ENCODE peak calls at places on chromosomes 11 and 22, in four cellular contexts. G is IMR-90; X is A549; K is CD8-positive, alpha-beta T cell. I is an unnamed sample.

GRCh38 chr11:83464181-83464580 is 178.0 kb upstream of the CCDC90B start:
- DNase-seq in K (no peak), G (no peak), X (no peak), I (no peak)

GRCh38 chr11:63012450-63013238 is 3.0 kb downstream of the SLC22A8 start:
- DNase-seq in G (no peak), K (no peak), X (no peak), I (no peak)

GRCh38 chr11:46676436-46677158 is 23.8 kb downstream of the ARHGAP1 start:
- DNase-seq in K (no peak), X (no peak), G (no peak), I (no peak)

GRCh38 chr22:38455530-38456271 is 702 bp upstream of the KCNJ4 start:
- DNase-seq in X (no peak), K (no peak), G (peak; percentile 26), I (no peak)

GRCh38 chr11:12166299-12167092 is 56.1 kb downstream of the MICAL2 start:
- DNase-seq in G (no peak), K (no peak), X (no peak), I (no peak)

GRCh38 chr11:83779876-83780275 is 493.7 kb upstream of the CCDC90B start:
- DNase-seq in X (no peak), K (no peak), G (no peak), I (no peak)

GRCh38 chr11:116730568-116730967 is 42.2 kb downstream of the BUD13 start:
- DNase-seq in X (no peak), K (no peak), G (no peak), I (no peak)

GRCh38 chr11:65958774-65959420 is 2.6 kb upstream of the SART1 start:
- DNase-seq in X (no peak), G (no peak), K (no peak), I (peak; percentile 51)

GRCh38 chr11:128901655-128902514 is 10.7 kb downstream of the KCNJ5 start:
- DNase-seq in X (no peak), K (no peak), G (no peak), I (no peak)

GRCh38 chr11:65452806-65453490 is 30.4 kb downstream of the NEAT1 start:
- DNase-seq in K (no peak), X (peak; percentile 65), G (peak; percentile 87), I (peak; percentile 56)

GRCh38 chr11:134639586-134640330 is 227.7 kb upstream of the B3GAT1 start:
- DNase-seq in X (no peak), G (no peak), K (no peak), I (peak; percentile 31)

GRCh38 chr11:31641477-31642062 is 132.0 kb downstream of the ELP4 start:
- DNase-seq in X (peak; percentile 64), K (no peak), G (peak; percentile 36), I (peak; percentile 16)

GRCh38 chr11:132234878-132235277 is 864.5 kb downstream of the NTM start:
- DNase-seq in G (peak; percentile 93), K (no peak), X (no peak), I (no peak)

GRCh38 chr22:17974703-17975372 is 49.5 kb downstream of the MICAL3 start:
- DNase-seq in K (no peak), X (no peak), G (no peak), I (no peak)

GRCh38 chr22:37427128-37427710 is at the start of gene ELFN2:
- DNase-seq in X (no peak), G (peak; percentile 10), K (no peak), I (peak; percentile 45)

GRCh38 chr22:47292546-47293320 is 530.3 kb downstream of the TBC1D22A start:
- DNase-seq in K (no peak), G (no peak), X (no peak), I (peak; percentile 81)

GRCh38 chr11:47418454-47419259 is 7.6 kb downstream of the PSMC3 start:
- DNase-seq in K (no peak), X (no peak), G (no peak), I (no peak)

GRCh38 chr11:71124127-71124526 is 128.2 kb downstream of the SHANK2 start:
- DNase-seq in K (no peak), X (no peak), G (no peak), I (no peak)

GRCh38 chr11:113505046-113505445 is 29.8 kb upstream of the DRD2 start:
- DNase-seq in X (no peak), K (no peak), G (no peak), I (no peak)

GRCh38 chr11:3002871-3003270 is 10.7 kb upstream of the NAP1L4 start:
- DNase-seq in G (no peak), X (no peak), K (no peak), I (no peak)

GRCh38 chr11:47399860-47400812 is 8.3 kb upstream of the SLC39A13 start:
- DNase-seq in X (no peak), G (no peak), K (peak; percentile 34), I (peak; percentile 39)

GRCh38 chr11:67409261-67409666 is 5.4 kb downstream of the TBC1D10C start:
- DNase-seq in G (no peak), X (no peak), K (peak; percentile 75), I (no peak)

GRCh38 chr11:1479006-1479677 is 7.4 kb downstream of the MOB2 start:
- DNase-seq in K (no peak), X (no peak), G (no peak), I (peak; percentile 35)

DNA sequence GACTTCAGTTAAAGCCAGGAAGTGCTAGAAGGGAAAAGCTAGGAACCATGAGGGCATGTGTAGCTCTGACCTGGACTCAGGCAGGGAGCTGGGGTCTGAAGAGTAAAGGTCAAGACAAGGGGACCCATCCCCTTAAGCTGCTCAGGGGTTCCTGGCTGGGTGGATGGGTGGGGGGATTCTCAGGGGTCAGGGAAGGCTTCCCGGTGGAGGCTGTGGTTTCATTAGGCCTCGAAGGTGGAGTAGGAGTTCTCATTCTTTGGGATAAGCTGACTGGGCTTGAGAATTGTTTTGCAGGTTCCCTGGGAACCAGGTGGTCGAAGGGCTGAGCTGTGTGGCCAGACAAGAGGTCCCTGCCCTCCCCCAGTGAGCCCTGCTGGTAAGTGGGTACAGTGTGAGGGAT is 1.2 kb downstream of the PHETA2 start:
- DNase-seq in G (no peak), K (no peak), X (no peak), I (no peak)
- H3K4me3 ChIP-seq in G (peak overlapping the region; percentile 84), K (no peak overlapping the region), X (no peak overlapping the region), I (no peak overlapping the region)

GRCh38 chr11:9470765-9471164 is 10.0 kb downstream of the ZNF143 start:
- DNase-seq in K (no peak), G (no peak), X (no peak), I (no peak)
- H3K4me3 ChIP-seq in K (no peak overlapping the region), G (no peak overlapping the region), X (no peak overlapping the region), I (no peak overlapping the region)

DNA sequence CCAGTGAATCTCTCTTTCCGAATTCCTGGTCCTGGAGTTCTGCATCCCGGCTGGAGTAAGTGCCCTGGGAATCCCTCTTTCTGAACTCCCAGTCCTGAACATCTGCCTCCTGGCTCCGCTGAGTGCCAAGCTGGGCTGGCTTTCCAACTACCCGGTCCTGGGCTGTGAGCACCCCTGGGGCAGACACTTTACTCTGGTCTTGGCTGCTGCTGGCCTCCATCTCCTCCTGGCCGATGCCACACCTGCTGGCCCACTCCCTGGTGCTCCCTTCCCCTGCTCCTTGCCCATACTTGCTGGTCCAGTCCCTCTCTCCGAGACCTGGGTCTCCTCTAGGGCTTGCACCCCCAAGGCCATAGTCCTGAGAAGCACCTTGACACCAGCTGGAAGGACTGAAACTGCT is 14.7 kb downstream of the TNKS1BP1 start:
- DNase-seq in X (no peak), G (no peak), K (no peak), I (no peak)
- H3K4me3 ChIP-seq in X (no peak overlapping the region), G (no peak overlapping the region), K (no peak overlapping the region), I (no peak overlapping the region)

GRCh38 chr11:94769897-94770296 is 1.7 kb downstream of the AMOTL1 start:
- DNase-seq in X (no peak), K (no peak), G (no peak), I (peak; percentile 48)
- H3K4me3 ChIP-seq in X (peak overlapping the region; percentile 73), K (no peak overlapping the region), G (peak overlapping the region; percentile 98), I (peak overlapping the region; percentile 93)

DNA sequence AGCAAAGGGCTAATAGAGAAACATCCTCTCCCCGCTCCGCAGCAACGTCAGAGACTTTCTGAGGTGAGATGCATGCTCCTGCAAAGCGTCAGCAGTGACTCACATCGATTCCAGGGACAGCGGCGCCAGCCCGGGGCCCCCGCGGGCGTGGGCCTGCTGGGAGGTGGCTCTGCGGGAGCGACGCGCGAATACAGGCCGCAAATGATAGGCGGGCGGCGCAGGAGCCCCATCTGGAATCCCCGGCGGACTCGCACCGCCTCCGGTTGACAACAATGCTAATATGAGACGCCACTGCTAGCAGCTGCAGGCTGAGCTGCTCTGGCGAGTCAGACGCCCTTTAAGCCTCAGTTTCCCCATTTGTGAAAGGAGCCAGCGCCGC is 557 bp downstream of the RANGAP1 start:
- DNase-seq in K (peak; percentile 62), X (peak; percentile 61), G (peak; percentile 96), I (peak; percentile 27)
- H3K4me3 ChIP-seq in K (peak overlapping the region; percentile 76), X (peak overlapping the region; percentile 97), G (peak overlapping the region; percentile 55), I (peak overlapping the region; percentile 89)

DNA sequence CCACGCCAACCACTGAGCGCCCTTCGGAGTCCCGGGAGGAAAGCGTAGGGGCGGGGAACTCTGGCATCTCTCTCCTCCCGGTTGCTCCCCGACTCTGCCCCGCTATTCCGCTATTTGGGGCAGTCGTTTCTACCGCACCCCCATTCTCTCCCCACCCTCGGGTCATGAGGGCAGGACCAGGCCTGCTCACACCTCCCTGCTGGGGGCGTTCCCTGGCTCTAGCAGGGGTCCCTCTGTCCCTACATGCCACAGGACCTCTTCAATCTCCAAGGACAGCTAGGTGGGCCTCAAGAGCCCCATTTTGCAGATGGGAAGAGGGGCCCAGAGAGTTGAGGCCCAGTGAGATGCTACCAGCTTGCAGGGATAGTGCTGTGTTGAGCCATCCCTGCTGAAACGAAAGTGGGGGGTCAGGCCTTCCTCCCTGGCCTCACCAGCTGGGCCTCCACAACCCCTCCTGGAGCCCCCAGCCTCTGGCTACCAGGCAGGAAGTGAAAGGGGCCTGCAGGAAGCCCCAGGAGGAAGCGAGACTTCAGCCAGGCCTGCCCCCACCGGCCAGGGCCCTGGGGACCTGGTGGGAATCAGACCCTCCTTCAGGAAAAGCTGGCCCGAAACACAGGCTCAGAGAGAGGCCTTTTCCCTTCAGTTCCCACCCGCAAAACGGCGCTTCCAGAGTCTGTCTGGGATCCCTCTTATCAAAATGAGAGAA is 5.5 kb upstream of the SHISA8 start:
- DNase-seq in X (no peak), G (no peak), K (no peak), I (no peak)
- H3K4me3 ChIP-seq in X (no peak overlapping the region), G (no peak overlapping the region), K (no peak overlapping the region), I (no peak overlapping the region)

GRCh38 chr22:49657974-49658550 is 169.6 kb downstream of the BRD1 start:
- DNase-seq in K (no peak), G (no peak), X (no peak), I (no peak)

GRCh38 chr22:49657275-49657973 is 170.2 kb downstream of the BRD1 start:
- DNase-seq in K (peak; percentile 57), G (no peak), X (no peak), I (peak; percentile 41)

GRCh38 chr22:49658902-49659280 is 168.8 kb downstream of the BRD1 start:
- DNase-seq in K (no peak), G (no peak), X (no peak), I (no peak)

GRCh38 chr22:49655168-49655812 is 172.4 kb downstream of the BRD1 start:
- DNase-seq in G (no peak), K (no peak), X (no peak), I (no peak)

GRCh38 chr22:49656291-49656851 is 171.3 kb downstream of the BRD1 start:
- DNase-seq in G (no peak), K (no peak), X (no peak), I (no peak)
- H3K4me3 ChIP-seq in G (no peak overlapping the region), K (peak overlapping the region; percentile 66), X (no peak overlapping the region), I (no peak overlapping the region)